ENCODE peak calls at places on chromosomes 6 and 20, in four cellular contexts. One of them, this sample, is unnamed.

GRCh38 chr6:13488015-13488895 is 855 bp upstream of the GFOD1 start:
- DNase-seq in effector CD4-positive, alpha-beta T cell: no peak
- DNase-seq in COR-L47: peak
- DNase-seq in AG10803: peak
- DNase-seq in this sample: peak

GRCh38 chr20:23227976-23228375 is 122.6 kb upstream of the NXT1 start:
- DNase-seq in effector CD4-positive, alpha-beta T cell: no peak
- DNase-seq in AG10803: no peak
- DNase-seq in COR-L47: no peak
- DNase-seq in this sample: no peak

GRCh38 chr6:41560440-41561192 is 14.4 kb downstream of the FOXP4 start:
- DNase-seq in AG10803: peak
- DNase-seq in effector CD4-positive, alpha-beta T cell: peak
- DNase-seq in COR-L47: peak
- DNase-seq in this sample: no peak

GRCh38 chr20:235891-236290 is 8.8 kb downstream of the DEFB129 start:
- DNase-seq in AG10803: peak
- DNase-seq in effector CD4-positive, alpha-beta T cell: no peak
- DNase-seq in COR-L47: no peak
- DNase-seq in this sample: no peak

GRCh38 chr6:31636698-31637596 is 15.5 kb downstream of the BAG6 start:
- DNase-seq in effector CD4-positive, alpha-beta T cell: no peak
- DNase-seq in AG10803: no peak
- DNase-seq in COR-L47: no peak
- DNase-seq in this sample: no peak

GRCh38 chr6:69580696-69581095 is 216.1 kb downstream of the LMBRD1 start:
- DNase-seq in effector CD4-positive, alpha-beta T cell: no peak
- DNase-seq in AG10803: no peak
- DNase-seq in COR-L47: peak
- DNase-seq in this sample: no peak

GRCh38 chr6:163311830-163312229 is 102.7 kb upstream of the QKI start:
- DNase-seq in COR-L47: no peak
- DNase-seq in effector CD4-positive, alpha-beta T cell: no peak
- DNase-seq in AG10803: no peak
- DNase-seq in this sample: peak

GRCh38 chr6:70547313-70547712 is 19.4 kb upstream of the SDHAF4 start:
- DNase-seq in effector CD4-positive, alpha-beta T cell: no peak
- DNase-seq in COR-L47: no peak
- DNase-seq in AG10803: peak
- DNase-seq in this sample: peak

GRCh38 chr6:139080255-139080920 is 51.8 kb downstream of the ABRACL start:
- DNase-seq in AG10803: peak
- DNase-seq in COR-L47: no peak
- DNase-seq in effector CD4-positive, alpha-beta T cell: no peak
- DNase-seq in this sample: peak

GRCh38 chr20:31813611-31814010 is 5.5 kb upstream of the MYLK2 start:
- DNase-seq in effector CD4-positive, alpha-beta T cell: no peak
- DNase-seq in COR-L47: no peak
- DNase-seq in AG10803: no peak
- DNase-seq in this sample: no peak

GRCh38 chr20:38358500-38358998 is 12.3 kb downstream of the LBP start:
- DNase-seq in effector CD4-positive, alpha-beta T cell: no peak
- DNase-seq in COR-L47: no peak
- DNase-seq in AG10803: no peak
- DNase-seq in this sample: no peak

GRCh38 chr20:20712004-20712473 is 405 bp downstream of the RALGAPA2 start:
- DNase-seq in effector CD4-positive, alpha-beta T cell: no peak
- DNase-seq in AG10803: no peak
- DNase-seq in COR-L47: peak
- DNase-seq in this sample: no peak

This sample was measured in astrocyte.